ENCODE peak calls at places on chromosomes 6 and 20, in nine cellular contexts. E, K, D, Y, X, S, Q, F and N are unnamed samples. For H3K27me3, the result is how much of the 10 kb centered on the place peaks cover.

GRCh38 chr6:71524201-71524600 is 235.6 kb downstream of the OGFRL1 start:
- DNase-seq in X (no peak), S (no peak), E (no peak), Q (no peak), K (no peak), Y (no peak), F (no peak), D (no peak), N (no peak)

GRCh38 chr20:10671850-10672578 is 1.8 kb downstream of the JAG1 start:
- DNase-seq in Y (peak), S (no peak), K (peak), F (peak), Q (peak), X (peak), E (no peak), D (no peak), N (peak)

GRCh38 chr20:38725959-38726848 is 1.9 kb downstream of the SLC32A1 start:
- DNase-seq in Y (peak), S (no peak), K (no peak), F (peak), E (no peak), D (peak), X (no peak), Q (peak), N (peak)

GRCh38 chr20:4303136-4303535 is 287.8 kb upstream of the RNF24 start:
- DNase-seq in K (no peak), S (no peak), F (no peak), E (no peak), D (no peak), Q (no peak), X (no peak), Y (no peak), N (no peak)

GRCh38 chr20:54062812-54063280 is 7.5 kb downstream of the BCAS1 start:
- DNase-seq in Q (peak), S (peak), K (no peak), Y (peak), E (no peak), F (peak), X (no peak), D (no peak), N (peak)

GRCh38 chr6:38489951-38490350 is 149.8 kb downstream of the BTBD9 start:
- DNase-seq in X (no peak), E (peak), F (peak), Y (peak), D (no peak), K (no peak), S (peak), Q (no peak), N (no peak)

GRCh38 chr20:49561256-49561655 is 6.7 kb downstream of the PTGIS start:
- DNase-seq in Q (no peak), Y (no peak), E (no peak), S (no peak), X (no peak), F (no peak), K (no peak), D (no peak), N (no peak)

GRCh38 chr6:118542184-118542952 is 5.7 kb upstream of the PLN start:
- DNase-seq in K (no peak), F (peak), Q (no peak), S (peak), D (no peak), X (no peak), E (no peak), Y (peak), N (no peak)

GRCh38 chr6:33597551-33598322 is 17.7 kb upstream of the BAK1 start:
- DNase-seq in Q (no peak), E (no peak), D (no peak), F (peak), K (no peak), X (no peak), S (no peak), Y (no peak), N (no peak)

GRCh38 chr6:161631676-161632194 is 357.9 kb upstream of the AGPAT4 start:
- DNase-seq in K (no peak), Y (no peak), S (peak), F (peak), D (no peak), E (no peak), X (no peak), Q (no peak), N (peak)

GRCh38 chr20:18271160-18271559 is 17.2 kb upstream of the ZNF133 start:
- DNase-seq in S (no peak), Y (no peak), D (no peak), Q (no peak), E (no peak), K (no peak), F (no peak), X (no peak), N (no peak)

GRCh38 chr20:41145821-41146620 is 8.7 kb downstream of the PLCG1 start:
- DNase-seq in Y (no peak), Q (no peak), S (no peak), F (peak), D (no peak), E (no peak), K (peak), X (no peak), N (no peak)

GRCh38 chr6:150413768-150414167 is 45.0 kb downstream of the IYD start:
- DNase-seq in D (peak), Y (no peak), F (no peak), E (no peak), X (no peak), S (no peak), K (no peak), Q (no peak), N (peak)

GRCh38 chr6:144334150-144334708 is 49.1 kb downstream of the UTRN start:
- DNase-seq in E (no peak), Q (no peak), D (no peak), X (no peak), F (no peak), Y (no peak), K (peak), S (no peak), N (peak)

GRCh38 chr20:1171461-1172093 is 13.2 kb downstream of the TMEM74B start:
- DNase-seq in D (no peak), Q (peak), X (no peak), Y (peak), E (no peak), F (peak), K (no peak), S (no peak), N (peak)

GRCh38 chr6:108174371-108175175 is 8.8 kb downstream of the NR2E1 start:
- DNase-seq in Q (peak), E (no peak), F (peak), Y (peak), X (no peak), S (peak), D (no peak), K (no peak), N (no peak)

GRCh38 chr6:166494757-166495486 is 91.6 kb downstream of the RAMACL start:
- DNase-seq in Q (no peak), F (no peak), E (no peak), Y (no peak), K (no peak), S (no peak), D (peak), X (no peak), N (no peak)

GRCh38 chr20:53934421-53935352 is 135.7 kb downstream of the BCAS1 start:
- DNase-seq in F (peak), S (peak), K (no peak), Q (no peak), X (peak), E (no peak), D (no peak), Y (peak), N (peak)

GRCh38 chr20:46200582-46201570 is 82.8 kb downstream of the CD40 start:
- DNase-seq in F (peak), E (no peak), X (no peak), Y (no peak), S (no peak), Q (no peak), K (no peak), D (no peak), N (no peak)

GRCh38 chr20:44856442-44856841 is 29.1 kb upstream of the YWHAB start:
- DNase-seq in F (no peak), S (no peak), K (no peak), X (no peak), Y (no peak), D (no peak), E (no peak), Q (peak), N (no peak)

GRCh38 chr6:45494734-45495133 is 117.0 kb upstream of the SUPT3H start:
- DNase-seq in D (no peak), K (no peak), Y (no peak), E (no peak), F (no peak), S (no peak), Q (no peak), X (no peak), N (no peak)

GRCh38 chr6:159608961-159609673 is 83.9 kb downstream of the SOD2 start:
- DNase-seq in F (peak), X (no peak), Y (peak), S (peak), Q (no peak), D (peak), E (no peak), K (no peak), N (peak)

GRCh38 chr20:20237093-20237959 is 130.6 kb upstream of the INSM1 start:
- DNase-seq in E (peak), K (peak), Q (peak), S (peak), D (peak), X (no peak), F (peak), Y (peak), N (peak)

GRCh38 chr6:157406666-157407065 is 25.7 kb downstream of the ZDHHC14 start:
- DNase-seq in E (no peak), X (no peak), K (no peak), Q (no peak), F (no peak), D (no peak), Y (no peak), S (no peak), N (no peak)

GRCh38 chr20:20518263-20518662 is 150.4 kb downstream of the INSM1 start:
- DNase-seq in Q (no peak), F (no peak), X (no peak), S (no peak), K (no peak), D (no peak), E (no peak), Y (no peak), N (no peak)

GRCh38 chr6:127854009-127854408 is 46.8 kb downstream of the THEMIS start:
- DNase-seq in D (no peak), S (no peak), F (peak), X (no peak), K (no peak), E (no peak), Y (no peak), Q (no peak), N (peak)

GRCh38 chr20:48949304-48950170 is 28.0 kb downstream of the ARFGEF2 start:
- DNase-seq in S (no peak), Y (no peak), F (no peak), E (no peak), K (no peak), Q (no peak), D (no peak), X (no peak), N (no peak)

GRCh38 chr6:13614126-13614925 is 809 bp upstream of the NOL7 start:
- DNase-seq in Y (no peak), F (peak), D (peak), K (peak), S (peak), E (no peak), Q (peak), X (no peak), N (peak)

GRCh38 chr6:160028487-160029275 is 59.8 kb downstream of the IGF2R start:
- DNase-seq in D (no peak), Y (no peak), E (no peak), F (no peak), S (no peak), Q (no peak), X (no peak), K (no peak), N (no peak)

GRCh38 chr20:22601361-22602141 is 17.2 kb upstream of the FOXA2 start:
- DNase-seq in D (no peak), K (no peak), Q (peak), S (no peak), F (no peak), Y (no peak), E (no peak), X (no peak), N (no peak)

GRCh38 chr6:41273699-41274098 is 12.8 kb downstream of the TREM1 start:
- DNase-seq in S (no peak), X (no peak), F (no peak), E (no peak), D (no peak), Q (no peak), Y (no peak), K (no peak), N (no peak)

GRCh38 chr6:69696273-69696672 is 100.5 kb downstream of the LMBRD1 start:
- DNase-seq in S (no peak), K (no peak), F (no peak), X (no peak), Y (peak), E (no peak), Q (no peak), D (no peak), N (no peak)

GRCh38 chr6:617485-618100 is 39.3 kb downstream of the HUS1B start:
- DNase-seq in F (no peak), S (no peak), K (no peak), Y (no peak), X (no peak), Q (peak), E (no peak), D (no peak), N (no peak)
- TF ChIP-seq CTCF in F (no peak), S (peak), K (peak), Y (no peak), X (no peak), Q (peak), E (no peak), D (peak), N (peak)

GRCh38 chr6:125346926-125347563 is 45.3 kb upstream of the HDDC2 start:
- DNase-seq in X (no peak), E (no peak), D (no peak), Q (no peak), Y (no peak), F (no peak), S (no peak), K (no peak), N (no peak)
- H3K4me3 ChIP-seq in X (no peak), E (no peak), D (no peak), Q (no peak), Y (no peak), F (no peak), S (no peak), K (peak), N (no peak)

GRCh38 chr6:24599179-24599578 is 46.8 kb downstream of the KIAA0319 start:
- DNase-seq in X (no peak), K (no peak), F (no peak), D (no peak), Q (no peak), E (no peak), S (no peak), Y (no peak), N (no peak)

GRCh38 chr6:24599686-24600399 is 46.1 kb downstream of the KIAA0319 start:
- DNase-seq in X (no peak), D (no peak), Q (no peak), K (no peak), S (no peak), F (no peak), Y (no peak), E (no peak), N (no peak)

GRCh38 chr6:24596717-24597116 is 49.3 kb downstream of the KIAA0319 start:
- DNase-seq in Q (no peak), S (no peak), Y (no peak), K (no peak), X (no peak), E (no peak), F (no peak), D (no peak), N (no peak)

GRCh38 chr6:24600903-24601302 is 45.1 kb downstream of the KIAA0319 start:
- DNase-seq in X (no peak), S (no peak), F (no peak), Q (no peak), Y (no peak), K (no peak), D (no peak), E (no peak), N (no peak)

GRCh38 chr6:24595910-24596525 is 50.0 kb downstream of the KIAA0319 start:
- DNase-seq in E (no peak), Q (no peak), K (no peak), D (no peak), Y (no peak), F (no peak), S (no peak), X (no peak), N (no peak)
- H3K27me3 ChIP-seq in E (under half), Q (under half), K (under half), D (under half), Y (under half), F (under half), S (under half), X (under half), N (under half)

DNA sequence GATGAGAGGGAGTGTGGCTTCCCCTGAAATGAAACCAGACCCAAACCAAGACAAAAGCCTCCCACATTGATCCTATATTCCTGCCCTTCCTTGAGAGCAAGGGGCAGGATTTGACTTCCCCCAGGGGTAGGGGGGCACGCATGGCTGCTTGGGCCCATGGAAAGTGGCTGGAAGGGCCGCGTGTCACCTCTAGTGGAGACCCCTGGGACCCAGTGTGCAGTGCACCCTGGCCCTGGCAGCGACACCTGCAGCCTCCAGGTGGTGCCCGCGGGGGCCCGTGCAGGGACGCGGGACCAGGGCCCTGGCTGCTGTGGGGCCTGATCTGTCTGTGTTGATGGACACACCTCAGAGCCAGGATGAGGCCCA is 18.0 kb upstream of the SLCO4A1 start:
- DNase-seq in S (no peak), D (peak), E (no peak), Q (peak), Y (no peak), K (peak), F (no peak), X (no peak), N (no peak)
- TF ChIP-seq CTCF in S (no peak), D (peak), E (no peak), Q (no peak), Y (no peak), K (no peak), F (no peak), X (no peak), N (no peak)

GRCh38 chr6:30676660-30677270 is 4.0 kb upstream of the DHX16 start:
- DNase-seq in E (no peak), D (no peak), S (no peak), X (no peak), Q (no peak), K (no peak), Y (no peak), F (no peak), N (no peak)

GRCh38 chr6:30672445-30673253 is at the start of gene DHX16:
- DNase-seq in S (peak), D (peak), E (peak), Y (peak), X (peak), Q (peak), F (peak), K (peak), N (peak)

GRCh38 chr6:30664994-30665767 is 7.6 kb downstream of the DHX16 start:
- DNase-seq in F (no peak), S (no peak), Y (no peak), Q (no peak), E (no peak), K (peak), D (no peak), X (no peak), N (no peak)

GRCh38 chr6:30670760-30671527 is 1.9 kb downstream of the DHX16 start:
- DNase-seq in D (peak), K (no peak), X (no peak), S (no peak), Y (no peak), F (no peak), E (no peak), Q (no peak), N (no peak)
- H3K4me3 ChIP-seq in D (no peak), K (peak), X (no peak), S (no peak), Y (no peak), F (no peak), E (no peak), Q (no peak), N (no peak)